ENCODE peak calls at places on chromosomes 3 and 15, in five cellular contexts. One of them, this sample, is unnamed.

GRCh38 chr15:64287953-64288352 is 68.0 kb downstream of the CSNK1G1 start:
- DNase-seq in activated naive CD4-positive, alpha-beta T cell treated with anti-CD3 and anti-CD28 coated beads, Interleukin-2, amount 10 ng/mL, durations not matched to agents 7 days and 5 days: no peak
- DNase-seq in left ventricle myocardium superior: no peak
- DNase-seq in stimulated activated CD4-positive, alpha-beta T cell treated with anti-CD3 and anti-CD28 coated beads, TNF-alpha, amount 100 ng/mL, for 48 hours: no peak
- DNase-seq in progenitor cell of endocrine pancreas: no peak
- DNase-seq in this sample: no peak

GRCh38 chr3:126364731-126365301 is 7.6 kb upstream of the KLF15 start:
- DNase-seq in activated naive CD4-positive, alpha-beta T cell treated with anti-CD3 and anti-CD28 coated beads, Interleukin-2, amount 10 ng/mL, durations not matched to agents 7 days and 5 days: no peak
- DNase-seq in left ventricle myocardium superior: no peak
- DNase-seq in stimulated activated CD4-positive, alpha-beta T cell treated with anti-CD3 and anti-CD28 coated beads, TNF-alpha, amount 100 ng/mL, for 48 hours: no peak
- DNase-seq in progenitor cell of endocrine pancreas: no peak
- DNase-seq in this sample: no peak

GRCh38 chr3:14352002-14352627 is 50.3 kb upstream of the SLC6A6 start:
- DNase-seq in activated naive CD4-positive, alpha-beta T cell treated with anti-CD3 and anti-CD28 coated beads, Interleukin-2, amount 10 ng/mL, durations not matched to agents 7 days and 5 days: peak; percentile 24
- DNase-seq in left ventricle myocardium superior: no peak
- DNase-seq in stimulated activated CD4-positive, alpha-beta T cell treated with anti-CD3 and anti-CD28 coated beads, TNF-alpha, amount 100 ng/mL, for 48 hours: no peak
- DNase-seq in progenitor cell of endocrine pancreas: no peak
- DNase-seq in this sample: no peak

GRCh38 chr15:58043192-58043903 is 22.2 kb downstream of the ALDH1A2 start:
- DNase-seq in activated naive CD4-positive, alpha-beta T cell treated with anti-CD3 and anti-CD28 coated beads, Interleukin-2, amount 10 ng/mL, durations not matched to agents 7 days and 5 days: peak; percentile 61
- DNase-seq in left ventricle myocardium superior: peak; percentile 46
- DNase-seq in stimulated activated CD4-positive, alpha-beta T cell treated with anti-CD3 and anti-CD28 coated beads, TNF-alpha, amount 100 ng/mL, for 48 hours: peak; percentile 33
- DNase-seq in progenitor cell of endocrine pancreas: no peak
- DNase-seq in this sample: no peak

GRCh38 chr3:72335458-72336050 is 512.7 kb downstream of the SHQ1 start:
- DNase-seq in activated naive CD4-positive, alpha-beta T cell treated with anti-CD3 and anti-CD28 coated beads, Interleukin-2, amount 10 ng/mL, durations not matched to agents 7 days and 5 days: no peak
- DNase-seq in left ventricle myocardium superior: no peak
- DNase-seq in stimulated activated CD4-positive, alpha-beta T cell treated with anti-CD3 and anti-CD28 coated beads, TNF-alpha, amount 100 ng/mL, for 48 hours: no peak
- DNase-seq in progenitor cell of endocrine pancreas: no peak
- DNase-seq in this sample: no peak

GRCh38 chr15:91965501-91966180 is 112.1 kb downstream of the SLCO3A1 start:
- DNase-seq in activated naive CD4-positive, alpha-beta T cell treated with anti-CD3 and anti-CD28 coated beads, Interleukin-2, amount 10 ng/mL, durations not matched to agents 7 days and 5 days: no peak
- DNase-seq in left ventricle myocardium superior: no peak
- DNase-seq in stimulated activated CD4-positive, alpha-beta T cell treated with anti-CD3 and anti-CD28 coated beads, TNF-alpha, amount 100 ng/mL, for 48 hours: no peak
- DNase-seq in progenitor cell of endocrine pancreas: no peak
- DNase-seq in this sample: peak; percentile 78

GRCh38 chr3:78809941-78810340 is 957.9 kb downstream of the ROBO1 start:
- DNase-seq in activated naive CD4-positive, alpha-beta T cell treated with anti-CD3 and anti-CD28 coated beads, Interleukin-2, amount 10 ng/mL, durations not matched to agents 7 days and 5 days: no peak
- DNase-seq in left ventricle myocardium superior: no peak
- DNase-seq in stimulated activated CD4-positive, alpha-beta T cell treated with anti-CD3 and anti-CD28 coated beads, TNF-alpha, amount 100 ng/mL, for 48 hours: no peak
- DNase-seq in progenitor cell of endocrine pancreas: no peak
- DNase-seq in this sample: no peak

GRCh38 chr15:44296625-44297524 is 8.4 kb downstream of the GOLM2 start:
- DNase-seq in activated naive CD4-positive, alpha-beta T cell treated with anti-CD3 and anti-CD28 coated beads, Interleukin-2, amount 10 ng/mL, durations not matched to agents 7 days and 5 days: no peak
- DNase-seq in left ventricle myocardium superior: no peak
- DNase-seq in stimulated activated CD4-positive, alpha-beta T cell treated with anti-CD3 and anti-CD28 coated beads, TNF-alpha, amount 100 ng/mL, for 48 hours: no peak
- DNase-seq in progenitor cell of endocrine pancreas: no peak
- DNase-seq in this sample: no peak

GRCh38 chr3:42690191-42690590 is 4.9 kb downstream of the KLHL40 start:
- DNase-seq in activated naive CD4-positive, alpha-beta T cell treated with anti-CD3 and anti-CD28 coated beads, Interleukin-2, amount 10 ng/mL, durations not matched to agents 7 days and 5 days: no peak
- DNase-seq in left ventricle myocardium superior: no peak
- DNase-seq in stimulated activated CD4-positive, alpha-beta T cell treated with anti-CD3 and anti-CD28 coated beads, TNF-alpha, amount 100 ng/mL, for 48 hours: no peak
- DNase-seq in progenitor cell of endocrine pancreas: no peak
- DNase-seq in this sample: no peak

GRCh38 chr15:64807751-64808222 is 17.7 kb downstream of the PIF1 start:
- DNase-seq in activated naive CD4-positive, alpha-beta T cell treated with anti-CD3 and anti-CD28 coated beads, Interleukin-2, amount 10 ng/mL, durations not matched to agents 7 days and 5 days: no peak
- DNase-seq in left ventricle myocardium superior: no peak
- DNase-seq in stimulated activated CD4-positive, alpha-beta T cell treated with anti-CD3 and anti-CD28 coated beads, TNF-alpha, amount 100 ng/mL, for 48 hours: no peak
- DNase-seq in progenitor cell of endocrine pancreas: no peak
- DNase-seq in this sample: no peak

GRCh38 chr3:104598848-104599501 is 767.7 kb upstream of the ALCAM start:
- DNase-seq in activated naive CD4-positive, alpha-beta T cell treated with anti-CD3 and anti-CD28 coated beads, Interleukin-2, amount 10 ng/mL, durations not matched to agents 7 days and 5 days: no peak
- DNase-seq in left ventricle myocardium superior: no peak
- DNase-seq in stimulated activated CD4-positive, alpha-beta T cell treated with anti-CD3 and anti-CD28 coated beads, TNF-alpha, amount 100 ng/mL, for 48 hours: no peak
- DNase-seq in progenitor cell of endocrine pancreas: no peak
- DNase-seq in this sample: no peak

GRCh38 chr3:187943677-187944390 is 198.6 kb upstream of the BCL6 start:
- DNase-seq in activated naive CD4-positive, alpha-beta T cell treated with anti-CD3 and anti-CD28 coated beads, Interleukin-2, amount 10 ng/mL, durations not matched to agents 7 days and 5 days: no peak
- DNase-seq in left ventricle myocardium superior: no peak
- DNase-seq in stimulated activated CD4-positive, alpha-beta T cell treated with anti-CD3 and anti-CD28 coated beads, TNF-alpha, amount 100 ng/mL, for 48 hours: no peak
- DNase-seq in progenitor cell of endocrine pancreas: no peak
- DNase-seq in this sample: no peak

GRCh38 chr3:17231537-17232261 is 346.9 kb downstream of the PLCL2 start:
- DNase-seq in activated naive CD4-positive, alpha-beta T cell treated with anti-CD3 and anti-CD28 coated beads, Interleukin-2, amount 10 ng/mL, durations not matched to agents 7 days and 5 days: no peak
- DNase-seq in left ventricle myocardium superior: no peak
- DNase-seq in stimulated activated CD4-positive, alpha-beta T cell treated with anti-CD3 and anti-CD28 coated beads, TNF-alpha, amount 100 ng/mL, for 48 hours: no peak
- DNase-seq in progenitor cell of endocrine pancreas: no peak
- DNase-seq in this sample: no peak

GRCh38 chr15:41194444-41194843 is 36.1 kb downstream of the EXD1 start:
- DNase-seq in activated naive CD4-positive, alpha-beta T cell treated with anti-CD3 and anti-CD28 coated beads, Interleukin-2, amount 10 ng/mL, durations not matched to agents 7 days and 5 days: no peak
- DNase-seq in left ventricle myocardium superior: no peak
- DNase-seq in stimulated activated CD4-positive, alpha-beta T cell treated with anti-CD3 and anti-CD28 coated beads, TNF-alpha, amount 100 ng/mL, for 48 hours: no peak
- DNase-seq in progenitor cell of endocrine pancreas: no peak
- DNase-seq in this sample: no peak